ENCODE peak calls at places on chromosome 22, in six cellular contexts. One of them, this sample, is unnamed.

GRCh38 chr22:20953668-20954500 is 13.2 kb upstream of the AIFM3 start:
- DNase-seq in choroid plexus epithelial cell: peak
- DNase-seq in H1: no peak
- DNase-seq in left ventricle myocardium inferior: no peak
- DNase-seq in body of pancreas: peak
- DNase-seq in kidney epithelial cell: no peak
- DNase-seq in this sample: peak

GRCh38 chr22:47291565-47292495 is 529.4 kb downstream of the TBC1D22A start:
- DNase-seq in body of pancreas: no peak
- DNase-seq in kidney epithelial cell: no peak
- DNase-seq in left ventricle myocardium inferior: no peak
- DNase-seq in choroid plexus epithelial cell: no peak
- DNase-seq in H1: no peak
- DNase-seq in this sample: no peak

GRCh38 chr22:22748297-22748743 is 103.9 kb downstream of the GGTLC2 start:
- DNase-seq in choroid plexus epithelial cell: peak
- DNase-seq in body of pancreas: peak
- DNase-seq in left ventricle myocardium inferior: no peak
- DNase-seq in kidney epithelial cell: no peak
- DNase-seq in H1: no peak
- DNase-seq in this sample: peak

GRCh38 chr22:49229483-49230193 is 598.0 kb downstream of the BRD1 start:
- DNase-seq in H1: no peak
- DNase-seq in body of pancreas: no peak
- DNase-seq in kidney epithelial cell: no peak
- DNase-seq in left ventricle myocardium inferior: no peak
- DNase-seq in choroid plexus epithelial cell: no peak
- DNase-seq in this sample: no peak

GRCh38 chr22:25564979-25565677 is 653 bp downstream of the GRK3 start:
- DNase-seq in H1: peak
- DNase-seq in left ventricle myocardium inferior: peak
- DNase-seq in body of pancreas: peak
- DNase-seq in choroid plexus epithelial cell: peak
- DNase-seq in kidney epithelial cell: no peak
- DNase-seq in this sample: no peak

GRCh38 chr22:32828561-32828960 is 27.1 kb downstream of the TIMP3 start:
- DNase-seq in H1: no peak
- DNase-seq in kidney epithelial cell: no peak
- DNase-seq in choroid plexus epithelial cell: no peak
- DNase-seq in left ventricle myocardium inferior: no peak
- DNase-seq in body of pancreas: no peak
- DNase-seq in this sample: no peak

GRCh38 chr22:42399315-42400271 is 32.6 kb downstream of the NFAM1 start:
- DNase-seq in H1: no peak
- DNase-seq in kidney epithelial cell: no peak
- DNase-seq in choroid plexus epithelial cell: peak
- DNase-seq in body of pancreas: peak
- DNase-seq in left ventricle myocardium inferior: peak
- DNase-seq in this sample: no peak

GRCh38 chr22:47043835-47044721 is 281.6 kb downstream of the TBC1D22A start:
- DNase-seq in choroid plexus epithelial cell: peak
- DNase-seq in left ventricle myocardium inferior: no peak
- DNase-seq in H1: no peak
- DNase-seq in kidney epithelial cell: peak
- DNase-seq in body of pancreas: peak
- DNase-seq in this sample: peak

GRCh38 chr22:32476804-32477203 is 2.2 kb downstream of the FBXO7 start:
- DNase-seq in choroid plexus epithelial cell: no peak
- DNase-seq in body of pancreas: no peak
- DNase-seq in H1: no peak
- DNase-seq in left ventricle myocardium inferior: no peak
- DNase-seq in kidney epithelial cell: no peak
- DNase-seq in this sample: no peak

GRCh38 chr22:24189249-24190158 is 8.2 kb downstream of the SUSD2 start:
- DNase-seq in kidney epithelial cell: no peak
- DNase-seq in body of pancreas: peak
- DNase-seq in choroid plexus epithelial cell: peak
- DNase-seq in H1: peak
- DNase-seq in left ventricle myocardium inferior: peak
- DNase-seq in this sample: peak

DNA sequence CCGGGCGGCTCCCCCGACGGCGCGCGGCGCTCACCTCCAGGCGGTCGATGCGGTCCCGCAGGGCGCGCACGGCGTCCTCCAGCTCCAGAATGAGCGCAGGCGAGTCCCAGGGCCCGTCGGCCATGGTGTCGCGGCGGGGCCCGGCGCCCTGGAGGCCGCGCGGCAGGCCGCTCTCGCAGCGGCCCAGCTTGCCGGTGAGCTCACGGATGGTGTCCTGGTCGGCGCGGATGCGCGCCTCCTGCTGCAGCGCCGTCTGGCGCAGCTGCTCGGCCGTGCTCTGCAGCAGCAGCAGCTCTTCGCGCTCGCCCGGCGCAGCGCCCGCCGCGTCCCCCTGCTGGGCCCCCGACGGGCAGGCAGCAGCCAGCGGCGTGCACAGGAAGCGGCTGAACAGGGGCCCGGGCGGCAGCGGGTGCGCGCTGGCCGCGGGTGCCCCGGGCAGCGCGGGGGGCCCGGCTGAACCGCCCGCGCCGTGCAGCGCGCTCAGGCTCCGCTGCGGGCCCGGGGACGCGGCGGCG is 570 bp downstream of the NPTXR start:
- DNase-seq in left ventricle myocardium inferior: peak
- DNase-seq in choroid plexus epithelial cell: peak
- DNase-seq in kidney epithelial cell: no peak
- DNase-seq in body of pancreas: peak
- DNase-seq in H1: peak
- DNase-seq in this sample: peak
- TF ChIP-seq CTCF in left ventricle myocardium inferior: peak
- TF ChIP-seq CTCF in choroid plexus epithelial cell: peak
- TF ChIP-seq CTCF in kidney epithelial cell: no peak
- TF ChIP-seq CTCF in body of pancreas: peak
- TF ChIP-seq CTCF in H1: peak
- TF ChIP-seq CTCF in this sample: no peak

GRCh38 chr22:41340357-41340756 is 39.0 kb downstream of the ZC3H7B start:
- DNase-seq in choroid plexus epithelial cell: no peak
- DNase-seq in kidney epithelial cell: no peak
- DNase-seq in body of pancreas: no peak
- DNase-seq in H1: no peak
- DNase-seq in left ventricle myocardium inferior: no peak
- DNase-seq in this sample: no peak
- H3K4me3 ChIP-seq in choroid plexus epithelial cell: no peak
- H3K4me3 ChIP-seq in kidney epithelial cell: no peak
- H3K4me3 ChIP-seq in body of pancreas: no peak
- H3K4me3 ChIP-seq in H1: no peak
- H3K4me3 ChIP-seq in left ventricle myocardium inferior: no peak
- H3K4me3 ChIP-seq in this sample: no peak

GRCh38 chr22:31106001-31106571 is 1.3 kb downstream of the SELENOM start:
- DNase-seq in kidney epithelial cell: no peak
- DNase-seq in left ventricle myocardium inferior: no peak
- DNase-seq in choroid plexus epithelial cell: no peak
- DNase-seq in body of pancreas: no peak
- DNase-seq in H1: no peak
- DNase-seq in this sample: no peak
- TF ChIP-seq CTCF in kidney epithelial cell: no peak
- TF ChIP-seq CTCF in left ventricle myocardium inferior: peak
- TF ChIP-seq CTCF in choroid plexus epithelial cell: peak
- TF ChIP-seq CTCF in body of pancreas: no peak
- TF ChIP-seq CTCF in H1: peak
- TF ChIP-seq CTCF in this sample: peak

GRCh38 chr22:27913162-27913741 is 5.8 kb downstream of the PITPNB start:
- DNase-seq in H1: no peak
- DNase-seq in choroid plexus epithelial cell: peak
- DNase-seq in left ventricle myocardium inferior: no peak
- DNase-seq in kidney epithelial cell: no peak
- DNase-seq in body of pancreas: no peak
- DNase-seq in this sample: no peak
- H3K4me3 ChIP-seq in H1: no peak
- H3K4me3 ChIP-seq in choroid plexus epithelial cell: no peak
- H3K4me3 ChIP-seq in left ventricle myocardium inferior: peak
- H3K4me3 ChIP-seq in kidney epithelial cell: no peak
- H3K4me3 ChIP-seq in body of pancreas: no peak
- H3K4me3 ChIP-seq in this sample: no peak

DNA sequence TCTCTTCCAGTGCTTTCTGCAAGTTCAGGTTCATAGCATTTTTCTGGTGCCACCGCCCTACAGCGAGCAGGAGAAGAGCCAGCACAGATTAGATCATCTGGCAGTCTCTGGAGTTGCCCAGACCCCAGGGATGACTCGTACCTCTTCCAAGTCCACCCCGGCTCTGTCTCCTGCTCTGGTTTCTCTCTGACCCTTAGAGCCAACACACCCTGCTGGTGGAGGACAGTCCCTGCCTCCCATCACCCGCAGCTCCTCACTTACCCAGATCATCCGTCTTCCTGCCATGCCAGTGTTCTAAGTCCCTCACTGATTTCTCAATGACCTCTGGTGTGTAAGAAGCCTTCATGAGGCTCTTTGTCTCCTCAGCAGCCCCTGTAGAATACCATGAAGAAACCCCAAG is 28.0 kb downstream of the TST start:
- DNase-seq in H1: no peak
- DNase-seq in choroid plexus epithelial cell: no peak
- DNase-seq in kidney epithelial cell: no peak
- DNase-seq in body of pancreas: no peak
- DNase-seq in left ventricle myocardium inferior: no peak
- DNase-seq in this sample: no peak
- TF ChIP-seq CTCF in H1: no peak
- TF ChIP-seq CTCF in choroid plexus epithelial cell: no peak
- TF ChIP-seq CTCF in kidney epithelial cell: no peak
- TF ChIP-seq CTCF in body of pancreas: no peak
- TF ChIP-seq CTCF in left ventricle myocardium inferior: no peak
- TF ChIP-seq CTCF in this sample: no peak

DNA sequence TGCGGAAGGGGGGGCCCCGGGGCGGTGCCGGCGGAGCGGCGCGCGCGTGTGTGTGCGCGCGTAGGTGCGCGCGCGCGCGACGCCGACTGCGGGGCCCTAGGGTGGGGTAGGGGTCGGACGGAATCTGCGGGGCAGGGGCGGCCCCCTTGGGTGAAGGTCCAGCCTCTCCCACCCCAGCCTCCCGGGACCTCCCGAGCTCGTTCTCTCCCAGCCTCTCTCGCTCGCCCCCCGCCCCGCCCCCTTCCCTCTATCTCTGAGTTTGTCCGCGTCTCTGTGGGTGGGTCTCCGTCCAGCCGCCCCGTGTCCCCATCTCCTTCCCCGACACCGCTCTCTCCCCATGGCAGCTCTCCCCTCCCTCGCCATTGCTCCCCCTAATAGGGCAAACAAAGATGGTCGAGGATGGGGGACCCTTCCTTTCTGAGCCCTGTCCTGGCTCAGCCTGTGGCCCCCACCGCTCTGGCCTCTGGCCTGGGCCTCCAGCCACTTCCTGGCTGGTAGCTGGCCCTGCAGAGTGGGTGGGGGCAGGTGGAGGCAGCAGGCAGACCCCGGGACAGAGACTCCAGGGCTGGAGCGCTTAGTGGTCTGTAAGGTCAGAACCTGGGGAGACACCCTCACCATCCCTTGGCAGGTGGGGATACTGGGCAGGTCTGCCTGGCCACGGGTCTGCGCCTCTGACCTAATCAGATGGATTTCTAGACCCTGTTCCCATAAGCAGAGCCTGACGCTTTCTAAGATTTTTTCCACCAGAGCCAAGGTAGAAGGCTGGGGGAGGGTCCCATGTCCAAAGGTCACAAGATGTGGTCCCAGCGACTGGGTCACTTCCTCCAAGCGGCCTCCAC is 32.9 kb upstream of the PRR5 start:
- DNase-seq in kidney epithelial cell: no peak
- DNase-seq in body of pancreas: no peak
- DNase-seq in choroid plexus epithelial cell: no peak
- DNase-seq in left ventricle myocardium inferior: no peak
- DNase-seq in H1: no peak
- DNase-seq in this sample: no peak
- H3K4me3 ChIP-seq in kidney epithelial cell: peak
- H3K4me3 ChIP-seq in body of pancreas: no peak
- H3K4me3 ChIP-seq in choroid plexus epithelial cell: peak
- H3K4me3 ChIP-seq in left ventricle myocardium inferior: peak
- H3K4me3 ChIP-seq in H1: peak
- H3K4me3 ChIP-seq in this sample: peak

GRCh38 chr22:28951969-28952521 is 68.7 kb downstream of the ZNRF3 start:
- DNase-seq in kidney epithelial cell: no peak
- DNase-seq in H1: no peak
- DNase-seq in choroid plexus epithelial cell: peak
- DNase-seq in body of pancreas: peak
- DNase-seq in left ventricle myocardium inferior: no peak
- DNase-seq in this sample: peak
- TF ChIP-seq CTCF in kidney epithelial cell: peak
- TF ChIP-seq CTCF in H1: peak
- TF ChIP-seq CTCF in choroid plexus epithelial cell: peak
- TF ChIP-seq CTCF in body of pancreas: peak
- TF ChIP-seq CTCF in left ventricle myocardium inferior: peak
- TF ChIP-seq CTCF in this sample: peak

This sample was measured in cardiac fibroblast.